ENCODE peak calls at places on chromosomes 12 and 14, in ten cellular contexts. X is breast epithelium, U is psoas muscle, J is fibroblast of mammary gland, G is upper lobe of right lung, Q is AG09309, W is PC-3, R is cardiac fibroblast, S is LNCaP clone FGC, V is Panc1. Y is an unnamed sample.
A peak's percentile ranks its signal among the peaks of the same experiment; 100 is the strongest.

GRCh38 chr12:83527700-83528281 is 841.1 kb downstream of the TMTC2 start:
- DNase-seq in W (no peak), V (no peak), X (no peak), Q (no peak), G (no peak), S (no peak), R (no peak), J (no peak), U (no peak), Y (no peak)

GRCh38 chr14:21535545-21536394 is 9.6 kb upstream of the SALL2 start:
- DNase-seq in S (no peak), U (no peak), J (no peak), R (no peak), G (no peak), W (no peak), V (no peak), Q (no peak), X (no peak), Y (no peak)

GRCh38 chr12:31234955-31235867 is 90.7 kb downstream of the SINHCAF start:
- DNase-seq in V (no peak), R (peak; percentile 42), X (no peak), G (no peak), U (no peak), Q (no peak), J (peak; percentile 16), S (peak; percentile 27), W (peak; percentile 67), Y (peak; percentile 48)

GRCh38 chr14:56585461-56586084 is 6.0 kb downstream of the TMEM260 start:
- DNase-seq in S (no peak), V (peak; percentile 18), X (no peak), W (peak; percentile 99), J (peak; percentile 12), R (peak; percentile 45), U (no peak), Q (no peak), G (no peak), Y (peak; percentile 57)

GRCh38 chr14:61524211-61524806 is 171.0 kb upstream of the HIF1A start:
- DNase-seq in V (no peak), W (peak; percentile 95), R (peak; percentile 95), G (no peak), Q (peak; percentile 68), J (peak; percentile 86), S (no peak), U (no peak), X (no peak), Y (peak; percentile 81)

GRCh38 chr12:22101749-22102243 is 55.8 kb downstream of the CMAS start:
- DNase-seq in U (peak; percentile 42), V (no peak), Q (peak; percentile 42), S (no peak), J (peak; percentile 94), X (no peak), R (peak; percentile 86), W (peak; percentile 46), G (no peak), Y (peak; percentile 93)

GRCh38 chr14:39582028-39582654 is 149.9 kb upstream of the FBXO33 start:
- DNase-seq in W (no peak), X (no peak), V (no peak), J (no peak), G (no peak), U (no peak), Q (no peak), R (no peak), S (no peak), Y (no peak)

GRCh38 chr12:50589650-50590435 is 85.1 kb downstream of the DIP2B start:
- DNase-seq in R (peak; percentile 94), S (no peak), G (no peak), U (no peak), J (peak; percentile 70), V (no peak), Q (peak; percentile 72), X (no peak), W (peak; percentile 87), Y (peak; percentile 82)

GRCh38 chr12:6635375-6635855 is 344 bp downstream of the LPAR5 start:
- DNase-seq in R (no peak), S (no peak), V (no peak), G (no peak), J (no peak), U (no peak), X (no peak), W (no peak), Q (no peak), Y (no peak)

GRCh38 chr14:60590907-60591510 is 58.3 kb downstream of the SIX1 start:
- DNase-seq in W (no peak), X (no peak), V (no peak), R (no peak), U (no peak), J (no peak), G (no peak), S (no peak), Q (peak; percentile 39), Y (peak; percentile 45)

GRCh38 chr14:96149131-96149530 is 55.5 kb upstream of the BDKRB2 start:
- DNase-seq in Q (no peak), U (no peak), J (peak; percentile 45), V (no peak), R (no peak), S (no peak), W (no peak), G (no peak), X (no peak), Y (no peak)

GRCh38 chr12:64995831-64996230 is 125.3 kb downstream of the WIF1 start:
- DNase-seq in G (no peak), X (no peak), W (peak; percentile 84), R (no peak), S (no peak), J (peak; percentile 42), U (no peak), Q (no peak), V (no peak), Y (no peak)

GRCh38 chr12:44021471-44021971 is 185.6 kb downstream of the TMEM117 start:
- DNase-seq in W (no peak), Q (no peak), S (no peak), R (no peak), V (no peak), X (no peak), J (no peak), U (no peak), G (no peak), Y (no peak)

GRCh38 chr12:19066471-19067001 is 63.0 kb upstream of the PLEKHA5 start:
- DNase-seq in V (no peak), U (no peak), G (no peak), J (no peak), W (no peak), Q (no peak), R (no peak), S (no peak), X (no peak), Y (no peak)

GRCh38 chr12:106188249-106188648 is 49.5 kb upstream of the NUAK1 start:
- DNase-seq in Q (no peak), R (no peak), V (no peak), J (no peak), W (no peak), U (no peak), G (no peak), S (no peak), X (no peak), Y (no peak)

GRCh38 chr14:36455241-36455627 is 64.8 kb downstream of the NKX2-1 start:
- DNase-seq in R (no peak), X (no peak), S (no peak), U (no peak), J (no peak), G (no peak), V (no peak), Q (no peak), W (no peak), Y (no peak)

GRCh38 chr14:36450550-36450949 is 69.5 kb downstream of the NKX2-1 start:
- DNase-seq in S (no peak), X (no peak), Q (no peak), U (no peak), R (no peak), G (no peak), J (peak; percentile 0), W (peak; percentile 39), V (no peak), Y (no peak)

GRCh38 chr14:36452850-36453249 is 67.2 kb downstream of the NKX2-1 start:
- DNase-seq in V (no peak), J (no peak), X (no peak), Q (no peak), S (no peak), G (no peak), U (no peak), W (no peak), R (no peak), Y (no peak)

GRCh38 chr14:36451346-36452065 is 68.5 kb downstream of the NKX2-1 start:
- DNase-seq in U (no peak), X (no peak), W (peak; percentile 22), Q (no peak), G (peak; percentile 71), S (no peak), V (no peak), J (no peak), R (no peak), Y (no peak)

GRCh38 chr14:36454599-36455240 is 65.3 kb downstream of the NKX2-1 start:
- DNase-seq in G (no peak), U (no peak), Q (no peak), W (no peak), V (no peak), X (no peak), S (no peak), J (no peak), R (no peak), Y (no peak)
- TF ChIP-seq CTCF in G (no peak), U (no peak), Q (no peak), W (no peak), V (no peak), X (no peak), S (no peak), J (no peak), R (no peak), Y (no peak)

GRCh38 chr14:68306265-68306933 is 486.5 kb downstream of the ZFP36L1 start:
- DNase-seq in S (no peak), X (no peak), V (no peak), U (no peak), W (no peak), J (no peak), R (no peak), G (no peak), Q (no peak), Y (no peak)
- H3K4me3 ChIP-seq in S (no peak overlapping the region), X (no peak overlapping the region), V (no peak overlapping the region), U (no peak overlapping the region), W (no peak overlapping the region), J (no peak overlapping the region), R (no peak overlapping the region), G (no peak overlapping the region), Q (no peak overlapping the region), Y (no peak overlapping the region)

DNA sequence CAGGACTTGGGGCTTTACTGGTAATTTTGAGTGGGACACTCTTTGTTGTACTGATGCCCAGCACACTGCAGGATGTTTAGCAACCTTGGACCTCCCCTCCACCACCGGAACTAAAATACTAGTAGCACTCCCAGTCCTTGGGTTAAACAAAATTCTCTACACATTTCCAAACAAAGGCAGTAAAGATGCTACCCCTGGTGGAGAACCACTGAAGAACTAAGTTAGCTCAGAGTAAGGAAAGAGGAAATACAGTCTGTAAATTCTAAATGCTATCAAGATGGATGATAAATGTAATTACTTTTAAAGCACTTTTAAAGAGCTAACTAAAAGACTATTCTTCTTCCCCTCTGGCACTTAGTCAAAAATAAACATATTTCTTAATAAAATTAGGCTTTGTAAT is 64.1 kb downstream of the LRP6 start:
- DNase-seq in G (no peak), J (no peak), Q (no peak), R (no peak), X (no peak), V (no peak), W (no peak), U (no peak), S (no peak), Y (no peak)
- TF ChIP-seq CTCF in G (no peak), J (no peak), Q (no peak), R (no peak), X (no peak), V (no peak), W (no peak), U (no peak), S (no peak), Y (peak; percentile 7)

GRCh38 chr12:68813242-68813593 is 5.2 kb downstream of the MDM2 start:
- DNase-seq in W (no peak), Q (no peak), J (no peak), X (no peak), G (no peak), R (no peak), S (no peak), U (no peak), V (no peak), Y (no peak)
- H3K4me3 ChIP-seq in W (no peak overlapping the region), Q (no peak overlapping the region), J (no peak overlapping the region), X (no peak overlapping the region), G (peak overlapping the region; percentile 96), R (peak overlapping the region; percentile 26), S (no peak overlapping the region), U (peak overlapping the region; percentile 93), V (no peak overlapping the region), Y (no peak overlapping the region)